ENCODE peak calls at places on chromosomes 12 and 14, in five cellular contexts. C is CD4-positive, CD25-positive, alpha-beta regulatory T cell; M is mesenchymal stem cell; H is transverse colon; E is stimulated activated CD8-positive, alpha-beta memory T cell treated with anti-CD3 and anti-CD28 coated beads, Interleukin-2, amount 100 ng/mL, for 1 hour. P is an unnamed sample.
A peak's percentile ranks its signal among the peaks of the same experiment; 100 is the strongest.

GRCh38 chr14:65832431-65833253 is 420.1 kb downstream of the FUT8 start:
- DNase-seq in C (no peak), E (no peak), M (peak; percentile 11), H (no peak), P (peak; percentile 32)

GRCh38 chr14:99479903-99480855 is 480 bp downstream of the SETD3 start:
- DNase-seq in C (peak; percentile 41), M (peak; percentile 83), H (peak; percentile 63), E (peak; percentile 3), P (peak; percentile 61)

GRCh38 chr14:53740570-53740969 is 216.1 kb downstream of the BMP4 start:
- DNase-seq in H (no peak), E (no peak), M (no peak), C (no peak), P (no peak)

GRCh38 chr14:65334765-65335411 is 77.6 kb upstream of the FUT8 start:
- DNase-seq in C (no peak), E (no peak), H (peak; percentile 62), M (no peak), P (no peak)

GRCh38 chr12:122834229-122834920 is 882 bp upstream of the HIP1R start:
- DNase-seq in H (peak; percentile 55), C (peak; percentile 22), M (peak; percentile 72), E (no peak), P (peak; percentile 83)

GRCh38 chr14:23181453-23181852 is 2.0 kb downstream of the SLC7A8 start:
- DNase-seq in E (no peak), H (no peak), M (no peak), C (no peak), P (no peak)

GRCh38 chr12:64747681-64748080 is 11.5 kb downstream of the GNS start:
- DNase-seq in H (no peak), E (no peak), C (no peak), M (no peak), P (no peak)

GRCh38 chr12:131770120-131770519 is 58.1 kb upstream of the MMP17 start:
- DNase-seq in H (no peak), M (no peak), E (no peak), C (no peak), P (no peak)

GRCh38 chr14:45743884-45744283 is 490.9 kb upstream of the MIS18BP1 start:
- DNase-seq in M (no peak), C (no peak), H (no peak), E (no peak), P (no peak)

GRCh38 chr12:88471641-88472040 is 108.6 kb downstream of the KITLG start:
- DNase-seq in H (no peak), E (no peak), C (no peak), M (peak; percentile 35), P (no peak)

GRCh38 chr12:106141452-106141851 is 2.7 kb upstream of the NUAK1 start:
- DNase-seq in E (no peak), C (no peak), M (no peak), H (no peak), P (no peak)

GRCh38 chr12:6896846-6897435 is 7.7 kb upstream of the LRRC23 start:
- DNase-seq in E (no peak), C (no peak), H (no peak), M (no peak), P (no peak)

GRCh38 chr12:122421263-122421814 is 1.1 kb downstream of the CLIP1 start:
- DNase-seq in M (peak; percentile 70), C (no peak), H (peak; percentile 52), E (no peak), P (peak; percentile 66)

GRCh38 chr12:46711756-46712155 is 114.0 kb downstream of the SLC38A4 start:
- DNase-seq in M (no peak), C (no peak), E (no peak), H (no peak), P (no peak)

GRCh38 chr12:48199784-48200198 is 3.3 kb downstream of the OR10AD1 start:
- DNase-seq in C (peak; percentile 40), E (no peak), H (no peak), M (peak; percentile 93), P (no peak)

GRCh38 chr12:4997939-4998338 is 45.7 kb upstream of the KCNA5 start:
- DNase-seq in M (peak; percentile 24), H (no peak), E (no peak), C (no peak), P (no peak)

GRCh38 chr14:50410921-50411320 is 14.2 kb upstream of the CDKL1 start:
- DNase-seq in M (peak; percentile 77), E (no peak), C (no peak), H (no peak), P (no peak)

GRCh38 chr12:109358154-109358869 is 10.6 kb downstream of the MYO1H start:
- DNase-seq in C (peak; percentile 44), E (no peak), M (no peak), H (no peak), P (peak; percentile 25)

GRCh38 chr12:115430636-115431035 is 746.7 kb upstream of the TBX3 start:
- DNase-seq in M (no peak), C (no peak), E (no peak), H (no peak), P (no peak)

GRCh38 chr14:23407516-23408306 is at the start of gene MYH6:
- DNase-seq in C (no peak), E (no peak), M (no peak), H (no peak), P (no peak)